ENCODE peak calls at places on chromosomes 13 and 19, in seven cellular contexts. D, I, T, A, L, M and Y are unnamed samples.

GRCh38 chr13:110714798-110715394 is 1.4 kb downstream of the ING1 start:
- DNase-seq in T (peak; percentile 91), A (peak; percentile 76), I (peak; percentile 57), L (peak; percentile 40), D (no peak), M (peak; percentile 42), Y (peak; percentile 58)

GRCh38 chr19:4089400-4089908 is 22.8 kb upstream of the ZBTB7A start:
- DNase-seq in D (peak; percentile 62), L (peak; percentile 32), I (no peak), T (peak; percentile 87), M (peak; percentile 35), A (no peak), Y (no peak)

GRCh38 chr13:41074523-41074922 is 13.2 kb downstream of the WBP4 start:
- DNase-seq in D (no peak), M (no peak), I (no peak), L (no peak), A (no peak), T (no peak), Y (no peak)

GRCh38 chr13:78978381-78978998 is 319.5 kb upstream of the OBI1 start:
- DNase-seq in M (no peak), D (no peak), I (peak; percentile 58), L (no peak), T (no peak), A (peak; percentile 71), Y (no peak)

GRCh38 chr19:27765912-27766725 is 1446.8 kb downstream of the UQCRFS1 start:
- DNase-seq in L (no peak), M (no peak), A (no peak), T (no peak), D (no peak), I (no peak), Y (no peak)

GRCh38 chr13:25468330-25469178 is 96.8 kb downstream of the ATP8A2 start:
- DNase-seq in D (no peak), A (peak; percentile 69), T (no peak), L (no peak), M (no peak), I (peak; percentile 15), Y (no peak)

GRCh38 chr13:113445791-113446487 is 7.3 kb downstream of the ADPRHL1 start:
- DNase-seq in I (no peak), M (no peak), L (no peak), T (no peak), A (peak; percentile 78), D (no peak), Y (peak; percentile 40)

GRCh38 chr13:114314074-114314912 is at the start of gene CHAMP1:
- DNase-seq in I (peak; percentile 95), A (peak; percentile 98), T (peak; percentile 98), D (peak; percentile 95), M (peak; percentile 85), L (peak; percentile 79), Y (peak; percentile 91)

GRCh38 chr13:114268344-114269280 is 12.8 kb upstream of the UPF3A start:
- DNase-seq in D (no peak), I (no peak), A (no peak), L (no peak), M (no peak), T (no peak), Y (no peak)

GRCh38 chr19:32976223-32976805 is 4.3 kb downstream of the FAAP24 start:
- DNase-seq in L (peak; percentile 65), I (peak; percentile 62), A (peak; percentile 84), D (peak; percentile 67), M (peak; percentile 11), T (no peak), Y (peak; percentile 24)

GRCh38 chr13:55632402-55632801 is 1508.3 kb upstream of the PRR20A start:
- DNase-seq in T (no peak), A (no peak), L (no peak), M (no peak), I (no peak), D (no peak), Y (no peak)

GRCh38 chr13:39245688-39246087 is 207.4 kb downstream of the NHLRC3 start:
- DNase-seq in L (no peak), T (no peak), I (no peak), D (no peak), M (no peak), A (peak; percentile 66), Y (no peak)